ENCODE peak calls at places on chromosomes 11 and 22, in eight cellular contexts. P, F, N, Z, K, Y, J and L are unnamed samples.

GRCh38 chr11:44568706-44569473 is 3.4 kb downstream of the CD82 start:
- DNase-seq in P (no peak), F (peak), N (peak), Z (peak), K (peak), Y (peak), J (peak), L (peak)

GRCh38 chr22:30733081-30733680 is 38.5 kb downstream of the OSBP2 start:
- DNase-seq in P (no peak), F (no peak), N (no peak), Z (no peak), K (peak), Y (no peak), J (no peak), L (no peak)

GRCh38 chr11:59802639-59803176 is 7.9 kb downstream of the MRPL16 start:
- DNase-seq in P (peak), F (peak), N (no peak), Z (peak), K (peak), Y (peak), J (no peak), L (peak)

GRCh38 chr11:117691206-117691490 is 105.9 kb downstream of the DSCAML1 start:
- DNase-seq in P (no peak), F (no peak), N (no peak), Z (no peak), K (peak), Y (no peak), J (no peak), L (no peak)

GRCh38 chr11:74018331-74019005 is 9.6 kb upstream of the UCP3 start:
- DNase-seq in P (no peak), F (no peak), N (no peak), Z (peak), K (peak), Y (peak), J (peak), L (peak)

GRCh38 chr11:126891556-126892217 is 108.9 kb downstream of the KIRREL3 start:
- DNase-seq in P (no peak), F (no peak), N (no peak), Z (no peak), K (no peak), Y (peak), J (no peak), L (peak)

GRCh38 chr22:17846326-17846992 is 72.2 kb upstream of the BID start:
- DNase-seq in P (no peak), F (no peak), N (no peak), Z (no peak), K (no peak), Y (no peak), J (peak), L (no peak)

GRCh38 chr11:35192347-35192746 is 53.4 kb downstream of the CD44 start:
- DNase-seq in P (no peak), F (no peak), N (no peak), Z (peak), K (no peak), Y (peak), J (peak), L (no peak)

GRCh38 chr11:65575568-65576231 is at the start of gene EHBP1L1:
- DNase-seq in P (peak), F (peak), N (no peak), Z (peak), K (peak), Y (peak), J (peak), L (no peak)

GRCh38 chr11:28878025-28878424 is 769.8 kb downstream of the METTL15 start:
- DNase-seq in P (no peak), F (no peak), N (no peak), Z (no peak), K (peak), Y (no peak), J (no peak), L (no peak)

GRCh38 chr22:29997516-29997915 is 82.7 kb upstream of the HORMAD2 start:
- DNase-seq in P (no peak), F (no peak), N (no peak), Z (no peak), K (no peak), Y (no peak), J (no peak), L (no peak)

GRCh38 chr11:100922116-100922515 is 207.5 kb downstream of the PGR start:
- DNase-seq in P (no peak), F (no peak), N (no peak), Z (no peak), K (no peak), Y (no peak), J (no peak), L (no peak)

GRCh38 chr11:69073445-69073844 is 24.7 kb downstream of the TPCN2 start:
- DNase-seq in P (no peak), F (peak), N (no peak), Z (no peak), K (no peak), Y (no peak), J (no peak), L (no peak)

GRCh38 chr11:1126935-1127663 is 30.7 kb upstream of the MUC5AC start:
- DNase-seq in P (no peak), F (no peak), N (no peak), Z (no peak), K (no peak), Y (no peak), J (no peak), L (no peak)

GRCh38 chr11:2991477-2992233 is 474 bp downstream of the NAP1L4 start:
- DNase-seq in P (peak), F (no peak), N (no peak), Z (no peak), K (no peak), Y (peak), J (no peak), L (peak)

DNA sequence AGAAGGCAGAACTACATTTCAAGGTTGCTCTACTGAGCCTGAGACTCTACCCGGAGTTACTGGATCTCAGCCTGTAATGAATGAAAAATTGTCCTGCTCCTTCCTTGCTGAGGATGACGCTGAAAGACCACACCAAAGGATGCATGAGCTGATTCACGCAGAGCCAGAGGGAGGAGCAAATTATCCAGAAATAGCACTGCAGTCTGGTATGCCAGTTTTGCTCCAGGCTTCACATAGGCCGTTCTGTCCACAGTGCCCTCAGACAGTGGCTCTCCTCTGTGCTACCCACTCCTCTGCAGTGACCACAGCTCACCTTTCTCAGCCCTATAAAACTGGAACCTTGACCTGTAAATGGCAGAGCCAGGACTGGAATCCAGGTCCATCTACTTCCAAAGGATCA is 79.3 kb upstream of the GALNT18 start:
- DNase-seq in P (no peak), F (no peak), N (no peak), Z (no peak), K (peak), Y (peak), J (no peak), L (peak)
- TF ChIP-seq CTCF in P (no peak), F (no peak), N (no peak), Z (no peak), K (no peak), Y (no peak), J (no peak), L (peak)

GRCh38 chr22:41191467-41191866 is 13.6 kb upstream of the L3MBTL2 start:
- DNase-seq in P (no peak), F (no peak), N (no peak), Z (no peak), K (no peak), Y (no peak), J (no peak), L (no peak)

GRCh38 chr22:41193829-41194228 is 11.3 kb upstream of the L3MBTL2 start:
- DNase-seq in P (no peak), F (no peak), N (no peak), Z (no peak), K (no peak), Y (no peak), J (no peak), L (no peak)

GRCh38 chr22:41197808-41198585 is 7.1 kb upstream of the L3MBTL2 start:
- DNase-seq in P (peak), F (peak), N (no peak), Z (no peak), K (peak), Y (peak), J (no peak), L (peak)

GRCh38 chr22:41201146-41201545 is 4.0 kb upstream of the L3MBTL2 start:
- DNase-seq in P (no peak), F (no peak), N (no peak), Z (no peak), K (no peak), Y (no peak), J (no peak), L (no peak)

GRCh38 chr22:41197046-41197807 is 7.9 kb upstream of the L3MBTL2 start:
- DNase-seq in P (peak), F (peak), N (no peak), Z (peak), K (peak), Y (peak), J (peak), L (peak)
- TF ChIP-seq CTCF in P (no peak), F (no peak), N (no peak), Z (no peak), K (no peak), Y (no peak), J (peak), L (no peak)

GRCh38 chr11:40338739-40339138 is 1120.7 kb downstream of the LRRC4C start:
- DNase-seq in P (peak), F (no peak), N (peak), Z (no peak), K (peak), Y (no peak), J (no peak), L (peak)
- TF ChIP-seq CTCF in P (no peak), F (no peak), N (no peak), Z (no peak), K (no peak), Y (no peak), J (no peak), L (peak)

DNA sequence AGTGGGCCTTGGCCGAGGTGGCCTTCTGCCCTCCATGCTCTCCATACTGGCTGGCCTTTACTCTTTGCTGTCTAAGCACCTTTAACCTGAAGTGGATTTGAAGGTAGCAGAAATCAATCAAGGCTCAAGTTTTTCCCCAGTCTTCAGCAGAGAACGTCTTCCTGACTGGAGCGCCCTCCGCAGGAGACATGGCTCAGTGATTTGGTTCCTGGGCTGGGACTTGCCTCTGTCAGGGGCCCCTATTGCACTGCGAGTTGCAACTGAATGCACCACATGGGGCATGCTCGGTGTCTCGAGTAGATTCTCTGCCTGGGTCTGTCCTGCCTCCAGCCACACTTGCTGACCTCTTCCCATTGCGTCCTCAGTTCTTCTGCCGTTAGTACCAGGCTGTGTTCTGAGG is 79.6 kb downstream of the BMAL1 start:
- DNase-seq in P (peak), F (no peak), N (no peak), Z (no peak), K (no peak), Y (no peak), J (no peak), L (no peak)
- TF ChIP-seq CTCF in P (peak), F (peak), N (no peak), Z (no peak), K (no peak), Y (no peak), J (no peak), L (peak)

GRCh38 chr11:8688414-8689362 is 6.1 kb downstream of the RPL27A start:
- DNase-seq in P (peak), F (peak), N (peak), Z (peak), K (peak), Y (peak), J (peak), L (peak)
- TF ChIP-seq CTCF in P (no peak), F (peak), N (no peak), Z (no peak), K (peak), Y (no peak), J (peak), L (peak)

GRCh38 chr22:24563246-24563645 is 7.4 kb downstream of the SNRPD3 start:
- DNase-seq in P (no peak), F (no peak), N (no peak), Z (no peak), K (no peak), Y (no peak), J (no peak), L (no peak)
- TF ChIP-seq CTCF in P (no peak), F (no peak), N (no peak), Z (no peak), K (no peak), Y (no peak), J (no peak), L (no peak)

GRCh38 chr11:70078095-70078795 is at the start of gene ANO1:
- DNase-seq in P (peak), F (peak), N (no peak), Z (no peak), K (peak), Y (no peak), J (peak), L (no peak)
- TF ChIP-seq CTCF in P (no peak), F (peak), N (no peak), Z (no peak), K (no peak), Y (no peak), J (peak), L (no peak)

DNA sequence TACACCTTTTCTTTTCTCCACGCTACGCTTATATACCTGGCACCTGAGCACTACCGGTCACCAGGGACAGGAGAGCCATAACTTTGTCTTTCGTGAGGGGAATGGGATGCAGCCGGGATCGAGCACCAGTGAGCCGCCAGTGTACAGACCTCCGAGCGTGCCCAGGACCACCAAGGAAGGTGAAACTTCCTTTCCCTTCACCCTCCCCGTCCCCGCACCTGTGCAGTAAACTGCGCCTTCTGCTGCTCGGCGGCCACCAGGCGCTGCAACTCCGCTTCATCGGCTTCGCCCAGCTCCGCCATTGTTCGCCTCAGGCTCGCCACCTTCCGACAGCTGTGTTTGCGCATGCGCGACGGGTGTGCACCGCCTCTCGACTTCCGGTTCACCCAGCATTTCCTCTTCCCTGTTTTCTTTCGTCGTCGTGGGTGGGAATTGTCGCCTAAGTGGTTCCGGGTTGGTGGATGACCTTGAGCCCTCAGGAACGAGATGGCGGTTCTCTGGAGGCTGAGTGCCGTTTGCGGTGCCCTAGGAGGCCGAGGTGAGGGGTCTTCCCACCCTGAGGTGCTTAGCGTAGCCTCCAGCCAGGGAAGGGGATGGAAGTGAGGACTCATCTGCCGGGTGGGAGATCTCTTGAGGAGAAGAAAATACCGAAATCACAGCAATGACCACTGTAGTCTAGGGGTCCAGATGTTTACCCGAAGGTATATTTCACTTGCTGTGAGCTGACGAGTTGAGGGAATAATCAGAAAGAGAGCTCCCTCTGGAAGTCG is at the start of the genes SDHD and TIMM8B:
- DNase-seq in P (peak), F (peak), N (peak), Z (peak), K (peak), Y (peak), J (peak), L (peak)
- TF ChIP-seq CTCF in P (no peak), F (peak), N (no peak), Z (no peak), K (peak), Y (peak), J (peak), L (peak)

DNA sequence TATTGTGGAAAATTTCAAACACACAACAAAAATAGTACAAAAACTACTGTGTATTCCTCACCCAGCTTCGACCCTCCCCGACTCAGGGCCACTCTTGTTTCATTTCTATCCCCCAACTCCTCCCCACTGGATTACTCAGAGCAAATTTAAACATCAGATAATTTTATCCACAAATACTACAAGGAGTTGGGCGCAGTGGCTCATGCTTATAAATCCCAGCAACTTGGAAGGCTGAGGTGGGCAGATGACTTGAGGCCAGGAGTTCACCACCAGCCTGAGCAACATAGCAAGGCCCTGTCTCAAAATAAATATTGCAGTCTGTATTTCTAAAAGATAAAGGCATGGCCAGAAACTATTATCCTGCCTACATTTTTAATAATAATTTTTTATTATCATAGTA is 39.9 kb downstream of the LRRC32 start:
- DNase-seq in P (no peak), F (no peak), N (no peak), Z (no peak), K (no peak), Y (no peak), J (no peak), L (no peak)
- TF ChIP-seq CTCF in P (no peak), F (no peak), N (no peak), Z (no peak), K (no peak), Y (no peak), J (no peak), L (no peak)

GRCh38 chr11:37710031-37710430 is 1112.0 kb upstream of the RAG2 start:
- DNase-seq in P (no peak), F (no peak), N (no peak), Z (no peak), K (no peak), Y (no peak), J (no peak), L (peak)

DNA sequence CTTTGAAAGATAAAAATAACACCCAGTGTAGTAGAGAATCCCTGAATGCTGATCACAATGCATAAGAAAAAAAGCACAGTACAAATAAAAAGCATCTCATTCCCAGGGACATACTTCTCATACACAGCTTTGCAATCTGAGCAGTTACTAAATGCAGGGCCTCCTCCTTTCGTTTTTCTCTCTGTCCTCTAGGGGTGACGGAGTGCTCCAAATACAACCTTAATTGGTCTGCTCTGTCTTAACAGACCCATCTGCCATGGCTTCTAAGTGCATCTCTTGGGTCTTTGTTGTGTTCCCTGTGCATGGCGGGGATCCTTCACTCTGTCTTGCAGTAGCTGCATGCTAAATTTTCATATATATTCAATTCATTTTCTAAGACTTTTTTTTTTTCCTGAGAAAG is 1114.2 kb upstream of the RAG2 start:
- DNase-seq in P (peak), F (no peak), N (no peak), Z (no peak), K (peak), Y (no peak), J (no peak), L (no peak)
- TF ChIP-seq CTCF in P (peak), F (no peak), N (no peak), Z (no peak), K (peak), Y (no peak), J (no peak), L (peak)